ENCODE peak calls at places on chromosomes 6 and 20, in eight cellular contexts. X, F, P, J, D, B, G and Z are unnamed samples.

GRCh38 chr20:63191400-63191799 is 24.5 kb downstream of the YTHDF1 start:
- DNase-seq in X (no peak), P (no peak), J (no peak), G (no peak), F (no peak), D (no peak), B (no peak), Z (no peak)

GRCh38 chr20:60055740-60056139 is 97.5 kb downstream of the CDH26 start:
- DNase-seq in B (no peak), J (peak; percentile 17), X (no peak), G (no peak), P (peak; percentile 48), D (peak; percentile 17), F (peak; percentile 51), Z (no peak)

GRCh38 chr20:5095931-5096330 is 23.8 kb downstream of the PCNA start:
- DNase-seq in D (no peak), X (no peak), F (no peak), B (no peak), P (no peak), G (no peak), J (no peak), Z (peak; percentile 37)

GRCh38 chr20:62282877-62283503 is 19.8 kb upstream of the ADRM1 start:
- DNase-seq in D (no peak), B (no peak), F (peak; percentile 76), P (no peak), J (no peak), G (no peak), X (no peak), Z (no peak)

GRCh38 chr6:104301921-104302320 is 557.8 kb downstream of the HACE1 start:
- DNase-seq in B (no peak), D (no peak), P (no peak), G (no peak), F (no peak), X (no peak), J (peak; percentile 66), Z (no peak)

GRCh38 chr6:83310046-83310445 is 116.9 kb downstream of the RWDD2A start:
- DNase-seq in P (no peak), D (no peak), G (no peak), B (no peak), X (no peak), F (no peak), J (no peak), Z (no peak)

GRCh38 chr6:135506270-135506997 is 8.9 kb upstream of the AHI1 start:
- DNase-seq in J (peak; percentile 8), X (no peak), B (peak; percentile 59), D (no peak), P (no peak), G (no peak), F (no peak), Z (no peak)

GRCh38 chr6:16873698-16874097 is 112.4 kb upstream of the ATXN1 start:
- DNase-seq in P (no peak), D (no peak), F (no peak), B (no peak), X (no peak), J (no peak), G (no peak), Z (no peak)

GRCh38 chr20:31617432-31618104 is 12.5 kb downstream of the ID1 start:
- DNase-seq in D (no peak), J (no peak), F (no peak), B (no peak), G (no peak), P (no peak), X (no peak), Z (no peak)

GRCh38 chr6:99002826-99003225 is 55.1 kb upstream of the FBXL4 start:
- DNase-seq in D (no peak), F (no peak), B (no peak), X (no peak), J (no peak), P (no peak), G (no peak), Z (no peak)

GRCh38 chr6:14671261-14671681 is 553.7 kb downstream of the CD83 start:
- DNase-seq in D (no peak), X (no peak), J (no peak), F (peak; percentile 42), B (no peak), G (no peak), P (no peak), Z (no peak)

GRCh38 chr20:53949319-53949839 is 121.0 kb downstream of the BCAS1 start:
- DNase-seq in B (no peak), J (no peak), P (peak; percentile 77), G (no peak), F (peak; percentile 61), D (peak; percentile 62), X (no peak), Z (no peak)

GRCh38 chr20:63537525-63538203 is 488 bp upstream of the PTK6 start:
- DNase-seq in D (peak; percentile 92), X (peak; percentile 89), P (peak; percentile 97), B (peak; percentile 92), F (peak; percentile 86), J (peak; percentile 45), G (peak; percentile 87), Z (peak; percentile 96)

GRCh38 chr20:51335329-51335841 is 207.1 kb downstream of the NFATC2 start:
- DNase-seq in D (no peak), F (no peak), J (no peak), B (no peak), X (no peak), G (no peak), P (peak; percentile 45), Z (no peak)

GRCh38 chr6:151428336-151428735 is 23.6 kb downstream of the RMND1 start:
- DNase-seq in D (no peak), J (no peak), B (no peak), P (no peak), F (no peak), G (no peak), X (no peak), Z (no peak)

GRCh38 chr6:104969785-104970581 is 13.1 kb downstream of the LIN28B start:
- DNase-seq in P (no peak), F (no peak), B (no peak), G (no peak), J (no peak), D (no peak), X (no peak), Z (no peak)

GRCh38 chr6:27755768-27756167 is 156.4 kb downstream of the OR2B2 start:
- DNase-seq in B (no peak), F (no peak), X (no peak), G (no peak), J (no peak), P (no peak), D (no peak), Z (no peak)

GRCh38 chr6:86031713-86032112 is 389.0 kb upstream of the SYNCRIP start:
- DNase-seq in J (peak; percentile 11), G (no peak), B (no peak), F (no peak), P (no peak), X (no peak), D (no peak), Z (no peak)

GRCh38 chr6:63634630-63635029 is 972 bp upstream of the PHF3 start:
- DNase-seq in P (no peak), J (no peak), B (peak; percentile 10), G (no peak), X (no peak), F (no peak), D (no peak), Z (no peak)

GRCh38 chr20:17505664-17506517 is 25.3 kb downstream of the BFSP1 start:
- DNase-seq in B (no peak), X (no peak), F (no peak), P (peak; percentile 72), J (no peak), G (no peak), D (peak; percentile 62), Z (no peak)

GRCh38 chr6:105382477-105382876 is 20.4 kb downstream of the PREP start:
- DNase-seq in F (no peak), D (no peak), B (no peak), J (no peak), X (no peak), P (no peak), G (no peak), Z (no peak)

GRCh38 chr6:52149949-52150348 is 36.2 kb upstream of the IL17A start:
- DNase-seq in D (no peak), G (no peak), F (no peak), X (no peak), J (no peak), P (no peak), B (no peak), Z (no peak)